ENCODE peak calls at places on chromosomes 4 and X, in seven cellular contexts. One of them, this sample, is unnamed.

GRCh38 chr4:153122855-153123254 is 81.4 kb upstream of the TRIM2 start:
- DNase-seq in lung microvascular endothelial cell: no peak
- DNase-seq in GM12865: no peak
- DNase-seq in foreskin keratinocyte: no peak
- DNase-seq in IMR-90: no peak
- DNase-seq in HAP-1: no peak
- DNase-seq in NCI-H1694: peak
- DNase-seq in this sample: no peak

GRCh38 chrX:122134291-122134690 is 1049.8 kb upstream of the GRIA3 start:
- DNase-seq in NCI-H1694: no peak
- DNase-seq in GM12865: no peak
- DNase-seq in HAP-1: no peak
- DNase-seq in IMR-90: no peak
- DNase-seq in foreskin keratinocyte: no peak
- DNase-seq in lung microvascular endothelial cell: no peak
- DNase-seq in this sample: no peak

GRCh38 chr4:149765630-149766029 is 50.0 kb downstream of the IQCM start:
- DNase-seq in foreskin keratinocyte: peak
- DNase-seq in NCI-H1694: no peak
- DNase-seq in IMR-90: peak
- DNase-seq in HAP-1: no peak
- DNase-seq in lung microvascular endothelial cell: no peak
- DNase-seq in GM12865: no peak
- DNase-seq in this sample: peak

GRCh38 chr4:2472187-2472586 is 3.3 kb downstream of the RNF4 start:
- DNase-seq in HAP-1: no peak
- DNase-seq in GM12865: no peak
- DNase-seq in IMR-90: peak
- DNase-seq in foreskin keratinocyte: peak
- DNase-seq in NCI-H1694: no peak
- DNase-seq in lung microvascular endothelial cell: no peak
- DNase-seq in this sample: no peak

GRCh38 chr4:121011780-121012340 is 60.5 kb downstream of the NDNF start:
- DNase-seq in NCI-H1694: no peak
- DNase-seq in foreskin keratinocyte: no peak
- DNase-seq in IMR-90: no peak
- DNase-seq in GM12865: no peak
- DNase-seq in lung microvascular endothelial cell: no peak
- DNase-seq in HAP-1: no peak
- DNase-seq in this sample: no peak

GRCh38 chr4:40395908-40396806 is 61.0 kb downstream of the CHRNA9 start:
- DNase-seq in foreskin keratinocyte: no peak
- DNase-seq in NCI-H1694: no peak
- DNase-seq in GM12865: no peak
- DNase-seq in HAP-1: no peak
- DNase-seq in IMR-90: no peak
- DNase-seq in lung microvascular endothelial cell: no peak
- DNase-seq in this sample: no peak

GRCh38 chrX:40146471-40147398 is 49.0 kb upstream of the BCOR start:
- DNase-seq in NCI-H1694: peak
- DNase-seq in foreskin keratinocyte: no peak
- DNase-seq in IMR-90: peak
- DNase-seq in HAP-1: peak
- DNase-seq in GM12865: peak
- DNase-seq in lung microvascular endothelial cell: peak
- DNase-seq in this sample: peak

GRCh38 chr4:128450326-128451120 is 162.9 kb upstream of the PGRMC2 start:
- DNase-seq in lung microvascular endothelial cell: no peak
- DNase-seq in foreskin keratinocyte: peak
- DNase-seq in GM12865: no peak
- DNase-seq in HAP-1: no peak
- DNase-seq in IMR-90: peak
- DNase-seq in NCI-H1694: no peak
- DNase-seq in this sample: no peak

GRCh38 chr4:184385705-184386141 is 88.6 kb downstream of the IRF2 start:
- DNase-seq in NCI-H1694: no peak
- DNase-seq in lung microvascular endothelial cell: peak
- DNase-seq in HAP-1: no peak
- DNase-seq in GM12865: no peak
- DNase-seq in foreskin keratinocyte: no peak
- DNase-seq in IMR-90: no peak
- DNase-seq in this sample: no peak

GRCh38 chr4:80075995-80076394 is 3.0 kb upstream of the ANTXR2 start:
- DNase-seq in lung microvascular endothelial cell: no peak
- DNase-seq in NCI-H1694: no peak
- DNase-seq in IMR-90: no peak
- DNase-seq in GM12865: no peak
- DNase-seq in HAP-1: no peak
- DNase-seq in foreskin keratinocyte: no peak
- DNase-seq in this sample: no peak

GRCh38 chrX:71282514-71283408 is 674 bp upstream of the NONO start:
- DNase-seq in GM12865: peak
- DNase-seq in foreskin keratinocyte: peak
- DNase-seq in lung microvascular endothelial cell: peak
- DNase-seq in IMR-90: peak
- DNase-seq in HAP-1: peak
- DNase-seq in NCI-H1694: no peak
- DNase-seq in this sample: no peak

GRCh38 chrX:153761863-153762262 is 2.2 kb upstream of the PLXNB3 start:
- DNase-seq in foreskin keratinocyte: no peak
- DNase-seq in IMR-90: no peak
- DNase-seq in lung microvascular endothelial cell: no peak
- DNase-seq in GM12865: no peak
- DNase-seq in HAP-1: no peak
- DNase-seq in NCI-H1694: no peak
- DNase-seq in this sample: no peak

GRCh38 chr4:184282251-184282713 is 64.6 kb upstream of the ENPP6 start:
- DNase-seq in GM12865: peak
- DNase-seq in IMR-90: no peak
- DNase-seq in HAP-1: no peak
- DNase-seq in foreskin keratinocyte: peak
- DNase-seq in lung microvascular endothelial cell: peak
- DNase-seq in NCI-H1694: no peak
- DNase-seq in this sample: no peak

GRCh38 chr4:70601422-70602039 is 9.5 kb downstream of the AMBN start:
- DNase-seq in NCI-H1694: peak
- DNase-seq in IMR-90: peak
- DNase-seq in lung microvascular endothelial cell: peak
- DNase-seq in GM12865: peak
- DNase-seq in foreskin keratinocyte: peak
- DNase-seq in HAP-1: peak
- DNase-seq in this sample: peak

GRCh38 chr4:127782025-127782274 is 172 bp upstream of the HSPA4L start:
- DNase-seq in lung microvascular endothelial cell: peak
- DNase-seq in HAP-1: no peak
- DNase-seq in foreskin keratinocyte: peak
- DNase-seq in NCI-H1694: no peak
- DNase-seq in GM12865: peak
- DNase-seq in IMR-90: peak
- DNase-seq in this sample: no peak

GRCh38 chr4:140126261-140126660 is 27.7 kb downstream of the MAML3 start:
- DNase-seq in HAP-1: no peak
- DNase-seq in IMR-90: no peak
- DNase-seq in GM12865: no peak
- DNase-seq in NCI-H1694: no peak
- DNase-seq in foreskin keratinocyte: no peak
- DNase-seq in lung microvascular endothelial cell: no peak
- DNase-seq in this sample: no peak

This sample was measured in NB4.